ENCODE peak calls at places on chromosome 4, in four cellular contexts. One of them, this sample, is unnamed.
A peak's percentile ranks its signal among the peaks of the same experiment; 100 is the strongest.

GRCh38 chr4:69896530-69897116 is 34.2 kb upstream of the CSN1S1 start:
- DNase-seq in GM12891: no peak
- DNase-seq in GM12892: no peak
- DNase-seq in upper lobe of left lung: no peak
- DNase-seq in this sample: no peak

GRCh38 chr4:145154573-145154972 is 25.8 kb downstream of the OTUD4 start:
- DNase-seq in GM12891: no peak
- DNase-seq in GM12892: no peak
- DNase-seq in upper lobe of left lung: no peak
- DNase-seq in this sample: no peak

GRCh38 chr4:103375278-103375677 is 177.1 kb upstream of the CENPE start:
- DNase-seq in GM12891: no peak
- DNase-seq in GM12892: no peak
- DNase-seq in upper lobe of left lung: no peak
- DNase-seq in this sample: no peak

GRCh38 chr4:89134775-89135319 is 23.5 kb downstream of the TIGD2 start:
- DNase-seq in GM12891: no peak
- DNase-seq in GM12892: no peak
- DNase-seq in upper lobe of left lung: no peak
- DNase-seq in this sample: no peak

GRCh38 chr4:98996056-98996941 is 778 bp downstream of the METAP1 start:
- DNase-seq in GM12891: peak; percentile 2
- DNase-seq in GM12892: no peak
- DNase-seq in upper lobe of left lung: peak; percentile 22
- DNase-seq in this sample: no peak

GRCh38 chr4:140935259-140935658 is 179.1 kb upstream of the TBC1D9 start:
- DNase-seq in GM12891: no peak
- DNase-seq in GM12892: no peak
- DNase-seq in upper lobe of left lung: no peak
- DNase-seq in this sample: no peak

GRCh38 chr4:22515145-22515887 is 550 bp downstream of the ADGRA3 start:
- DNase-seq in GM12891: peak; percentile 21
- DNase-seq in GM12892: peak; percentile 22
- DNase-seq in upper lobe of left lung: peak; percentile 71
- DNase-seq in this sample: peak; percentile 73

GRCh38 chr4:99633772-99634171 is 23.9 kb downstream of the C4orf54 start:
- DNase-seq in GM12891: no peak
- DNase-seq in GM12892: no peak
- DNase-seq in upper lobe of left lung: no peak
- DNase-seq in this sample: no peak

GRCh38 chr4:16294455-16294854 is 68.2 kb upstream of the TAPT1 start:
- DNase-seq in GM12891: no peak
- DNase-seq in GM12892: no peak
- DNase-seq in upper lobe of left lung: no peak
- DNase-seq in this sample: no peak

GRCh38 chr4:158193171-158193749 is 17.0 kb upstream of the TMEM144 start:
- DNase-seq in GM12891: no peak
- DNase-seq in GM12892: no peak
- DNase-seq in upper lobe of left lung: no peak
- DNase-seq in this sample: no peak

GRCh38 chr4:188989371-188989770 is 850.1 kb downstream of the TRIML1 start:
- DNase-seq in GM12891: no peak
- DNase-seq in GM12892: no peak
- DNase-seq in upper lobe of left lung: no peak
- DNase-seq in this sample: no peak

GRCh38 chr4:43425206-43425605 is 532.7 kb downstream of the GRXCR1 start:
- DNase-seq in GM12891: no peak
- DNase-seq in GM12892: no peak
- DNase-seq in upper lobe of left lung: no peak
- DNase-seq in this sample: no peak

GRCh38 chr4:109966891-109967481 is 54.3 kb downstream of the EGF start:
- DNase-seq in GM12891: no peak
- DNase-seq in GM12892: no peak
- DNase-seq in upper lobe of left lung: no peak
- DNase-seq in this sample: no peak

GRCh38 chr4:4913147-4913561 is 53.7 kb downstream of the MSX1 start:
- DNase-seq in GM12891: no peak
- DNase-seq in GM12892: no peak
- DNase-seq in upper lobe of left lung: no peak
- DNase-seq in this sample: no peak

GRCh38 chr4:139734201-139734874 is 68.7 kb downstream of the MGST2 start:
- DNase-seq in GM12891: no peak
- DNase-seq in GM12892: no peak
- DNase-seq in upper lobe of left lung: peak; percentile 49
- DNase-seq in this sample: no peak

GRCh38 chr4:187604984-187605383 is 390.6 kb upstream of the ZFP42 start:
- DNase-seq in GM12891: no peak
- DNase-seq in GM12892: no peak
- DNase-seq in upper lobe of left lung: no peak
- DNase-seq in this sample: no peak

GRCh38 chr4:121822796-121823504 is 733 bp downstream of the CCNA2 start:
- DNase-seq in GM12891: peak; percentile 27
- DNase-seq in GM12892: no peak
- DNase-seq in upper lobe of left lung: peak; percentile 22
- DNase-seq in this sample: peak; percentile 10

GRCh38 chr4:16136771-16137170 is 52.9 kb upstream of the PROM1 start:
- DNase-seq in GM12891: no peak
- DNase-seq in GM12892: no peak
- DNase-seq in upper lobe of left lung: no peak
- DNase-seq in this sample: no peak

GRCh38 chr4:24793219-24794005 is 2.0 kb upstream of the SOD3 start:
- DNase-seq in GM12891: no peak
- DNase-seq in GM12892: no peak
- DNase-seq in upper lobe of left lung: no peak
- DNase-seq in this sample: no peak

GRCh38 chr4:155888171-155888570 is 15.3 kb upstream of the TDO2 start:
- DNase-seq in GM12891: no peak
- DNase-seq in GM12892: no peak
- DNase-seq in upper lobe of left lung: no peak
- DNase-seq in this sample: no peak

GRCh38 chr4:52312722-52313121 is 261.6 kb downstream of the SPATA18 start:
- DNase-seq in GM12891: no peak
- DNase-seq in GM12892: no peak
- DNase-seq in upper lobe of left lung: no peak
- DNase-seq in this sample: no peak

GRCh38 chr4:2850966-2851782 is 7.5 kb downstream of the ADD1 start:
- DNase-seq in GM12891: no peak
- DNase-seq in GM12892: no peak
- DNase-seq in upper lobe of left lung: no peak
- DNase-seq in this sample: no peak

GRCh38 chr4:7322166-7322991 is 112.4 kb downstream of the PSAPL1 start:
- DNase-seq in GM12891: no peak
- DNase-seq in GM12892: no peak
- DNase-seq in upper lobe of left lung: peak; percentile 48
- DNase-seq in this sample: no peak

GRCh38 chr4:189267312-189267965 is 673.2 kb upstream of the FRG1 start:
- DNase-seq in GM12891: no peak
- DNase-seq in GM12892: no peak
- DNase-seq in upper lobe of left lung: no peak
- DNase-seq in this sample: no peak

GRCh38 chr4:39067451-39067850 is 5.4 kb downstream of the KLHL5 start:
- DNase-seq in GM12891: no peak
- DNase-seq in GM12892: no peak
- DNase-seq in upper lobe of left lung: no peak
- DNase-seq in this sample: no peak

GRCh38 chr4:149801416-149801815 is 14.2 kb downstream of the IQCM start:
- DNase-seq in GM12891: no peak
- DNase-seq in GM12892: no peak
- DNase-seq in upper lobe of left lung: no peak
- DNase-seq in this sample: no peak

GRCh38 chr4:113756005-113756410 is 5.5 kb downstream of the CAMK2D start:
- DNase-seq in GM12891: no peak
- DNase-seq in GM12892: no peak
- DNase-seq in upper lobe of left lung: no peak
- DNase-seq in this sample: no peak

GRCh38 chr4:98828801-98829200 is 100.1 kb downstream of the EIF4E start:
- DNase-seq in GM12891: no peak
- DNase-seq in GM12892: no peak
- DNase-seq in upper lobe of left lung: no peak
- DNase-seq in this sample: no peak

GRCh38 chr4:7759221-7759620 is 180.4 kb downstream of the AFAP1 start:
- DNase-seq in GM12891: peak; percentile 42
- DNase-seq in GM12892: peak; percentile 54
- DNase-seq in upper lobe of left lung: no peak
- DNase-seq in this sample: no peak

DNA sequence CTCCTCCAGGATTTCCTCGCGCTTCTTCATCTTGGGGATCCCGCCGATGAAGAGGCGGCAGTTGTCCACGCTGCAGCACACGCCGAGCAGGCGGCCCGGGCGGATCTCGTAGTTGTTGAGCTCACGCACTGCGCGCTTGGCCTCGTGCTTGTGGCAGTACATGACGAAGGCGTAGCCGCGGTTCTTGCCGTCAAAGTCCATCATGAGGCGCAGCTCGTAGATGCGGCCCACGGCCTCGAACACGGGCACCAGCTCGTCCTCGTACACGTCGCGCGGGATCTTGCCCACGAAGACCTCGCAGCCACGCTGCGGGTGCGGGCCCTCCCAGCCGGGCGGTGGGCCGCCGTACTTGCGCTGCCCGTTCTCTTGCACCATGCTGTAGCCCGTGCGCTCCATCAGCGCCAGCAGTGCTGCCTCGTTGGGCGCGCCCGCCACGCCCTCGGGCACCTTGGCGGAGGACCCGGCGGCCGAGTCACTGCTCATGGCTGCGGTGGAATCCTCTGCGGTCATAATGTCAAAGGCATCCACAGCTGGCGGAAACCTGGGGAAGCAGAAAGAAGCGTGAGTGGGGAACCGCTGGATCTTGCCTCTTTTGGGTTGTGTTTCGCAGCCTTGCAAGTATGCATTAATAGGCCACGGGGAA is 103.4 kb downstream of the CHRNA9 start:
- DNase-seq in GM12891: no peak
- DNase-seq in GM12892: no peak
- DNase-seq in upper lobe of left lung: no peak
- DNase-seq in this sample: no peak
- TF ChIP-seq POLR2AphosphoS5 in GM12891: no peak
- TF ChIP-seq POLR2AphosphoS5 in GM12892: no peak
- TF ChIP-seq POLR2AphosphoS5 in upper lobe of left lung: no peak
- TF ChIP-seq POLR2AphosphoS5 in this sample: no peak

GRCh38 chr4:137519406-137519805 is 12.9 kb downstream of the PCDH18 start:
- DNase-seq in GM12891: no peak
- DNase-seq in GM12892: no peak
- DNase-seq in upper lobe of left lung: no peak
- DNase-seq in this sample: no peak
- TF ChIP-seq POLR2AphosphoS5 in GM12891: no peak
- TF ChIP-seq POLR2AphosphoS5 in GM12892: no peak
- TF ChIP-seq POLR2AphosphoS5 in upper lobe of left lung: no peak
- TF ChIP-seq POLR2AphosphoS5 in this sample: peak; percentile 26

DNA sequence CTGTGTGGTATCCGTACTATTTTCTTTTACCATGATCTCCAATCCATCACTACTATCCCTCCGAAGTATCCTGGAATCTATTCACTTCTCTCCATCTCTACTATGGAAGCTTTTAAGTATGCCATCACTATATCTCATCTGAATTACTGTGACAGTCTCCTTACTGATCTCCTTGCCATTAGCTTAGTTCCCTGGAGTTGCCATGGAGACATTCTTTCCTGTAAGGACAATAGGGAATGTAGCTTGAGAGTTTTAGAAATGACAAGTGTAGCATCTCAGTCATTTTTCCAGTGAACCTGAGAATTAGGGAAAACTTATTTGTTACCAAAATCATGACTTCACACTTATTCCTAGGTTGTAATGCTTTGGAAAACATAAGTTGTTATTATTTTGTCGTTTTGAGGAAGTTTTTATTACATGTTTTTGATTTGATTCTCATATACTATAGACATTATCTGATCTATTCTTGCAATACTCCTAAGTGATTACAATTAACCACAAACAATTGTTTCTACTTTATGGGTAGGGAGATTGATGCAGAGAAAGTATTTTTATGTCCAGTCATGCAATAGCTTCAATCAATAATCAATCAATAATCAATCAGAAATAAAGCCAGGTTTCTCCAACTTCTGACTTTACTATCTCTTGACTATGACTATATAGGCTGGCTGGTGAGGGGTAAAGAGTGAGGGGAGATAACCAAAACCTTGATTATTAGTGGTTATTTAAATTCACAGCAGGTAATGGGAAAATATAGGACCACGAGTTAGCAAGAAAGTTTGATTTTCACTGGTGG is 86.1 kb downstream of the HPGD start:
- DNase-seq in GM12891: no peak
- DNase-seq in GM12892: no peak
- DNase-seq in upper lobe of left lung: no peak
- DNase-seq in this sample: no peak
- TF ChIP-seq POLR2AphosphoS5 in GM12891: no peak
- TF ChIP-seq POLR2AphosphoS5 in GM12892: no peak
- TF ChIP-seq POLR2AphosphoS5 in upper lobe of left lung: no peak
- TF ChIP-seq POLR2AphosphoS5 in this sample: no peak

GRCh38 chr4:125828316-125828715 is 513.6 kb downstream of the FAT4 start:
- DNase-seq in GM12891: no peak
- DNase-seq in GM12892: no peak
- DNase-seq in upper lobe of left lung: peak; percentile 22
- DNase-seq in this sample: no peak
- TF ChIP-seq POLR2AphosphoS5 in GM12891: no peak
- TF ChIP-seq POLR2AphosphoS5 in GM12892: no peak
- TF ChIP-seq POLR2AphosphoS5 in upper lobe of left lung: no peak
- TF ChIP-seq POLR2AphosphoS5 in this sample: no peak

GRCh38 chr4:55397024-55397520 is 1.3 kb downstream of the TMEM165 start:
- DNase-seq in GM12891: no peak
- DNase-seq in GM12892: no peak
- DNase-seq in upper lobe of left lung: peak; percentile 24
- DNase-seq in this sample: no peak

GRCh38 chr4:55397521-55398321 is 2.0 kb downstream of the TMEM165 start:
- DNase-seq in GM12891: no peak
- DNase-seq in GM12892: no peak
- DNase-seq in upper lobe of left lung: no peak
- DNase-seq in this sample: no peak

GRCh38 chr4:55398966-55399365 is 3.2 kb downstream of the TMEM165 start:
- DNase-seq in GM12891: no peak
- DNase-seq in GM12892: no peak
- DNase-seq in upper lobe of left lung: no peak
- DNase-seq in this sample: no peak

GRCh38 chr4:55399581-55399980 is 3.8 kb downstream of the TMEM165 start:
- DNase-seq in GM12891: no peak
- DNase-seq in GM12892: no peak
- DNase-seq in upper lobe of left lung: no peak
- DNase-seq in this sample: no peak

DNA sequence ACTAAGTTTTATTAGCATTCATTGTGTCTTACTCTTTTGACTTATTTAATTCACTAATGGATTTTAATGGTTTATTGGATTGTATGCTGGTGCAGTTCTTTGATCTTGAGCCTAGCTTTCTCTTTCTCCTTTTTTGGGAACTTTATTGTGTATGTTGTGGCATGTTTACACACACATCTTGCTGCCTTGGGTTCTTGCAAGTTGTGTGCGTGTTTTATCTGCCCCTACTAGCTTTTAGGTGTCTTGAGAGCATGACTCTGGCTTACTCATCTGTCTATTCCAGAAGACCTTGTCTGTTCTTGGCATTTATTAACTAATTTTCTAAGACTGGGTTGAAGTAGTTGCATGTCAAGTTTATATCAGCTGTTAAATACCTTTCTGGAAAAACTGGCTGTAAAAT is 2.7 kb downstream of the TMEM165 start:
- DNase-seq in GM12891: no peak
- DNase-seq in GM12892: no peak
- DNase-seq in upper lobe of left lung: no peak
- DNase-seq in this sample: no peak
- TF ChIP-seq POLR2AphosphoS5 in GM12891: no peak
- TF ChIP-seq POLR2AphosphoS5 in GM12892: no peak
- TF ChIP-seq POLR2AphosphoS5 in upper lobe of left lung: no peak
- TF ChIP-seq POLR2AphosphoS5 in this sample: no peak